ENCODE peak calls at places on chromosomes 12 and 14, in seven cellular contexts. D is Karpas-422, G is mammary epithelial cell, N is heart left ventricle, L is left ventricle myocardium inferior, S is A549, K is body of pancreas. Y is an unnamed sample.

GRCh38 chr12:131380220-131380957 is 330.5 kb upstream of the SFSWAP start:
- DNase-seq in D (no peak), G (no peak), N (no peak), L (no peak), S (no peak), K (no peak), Y (no peak)

GRCh38 chr12:29148958-29149690 is at the start of gene FAR2:
- DNase-seq in D (no peak), G (peak; percentile 52), N (peak; percentile 51), L (peak; percentile 51), S (peak; percentile 16), K (peak; percentile 18), Y (peak; percentile 43)

GRCh38 chr14:44912041-44912869 is 49.5 kb downstream of the KLHL28 start:
- DNase-seq in D (no peak), G (no peak), N (no peak), L (peak; percentile 16), S (no peak), K (no peak), Y (no peak)

GRCh38 chr12:24012528-24012927 is 63.1 kb upstream of the SOX5 start:
- DNase-seq in D (peak; percentile 46), G (no peak), N (no peak), L (no peak), S (no peak), K (no peak), Y (no peak)

GRCh38 chr12:98808243-98808895 is 163.3 kb downstream of the APAF1 start:
- DNase-seq in D (no peak), G (no peak), N (no peak), L (no peak), S (no peak), K (no peak), Y (no peak)

GRCh38 chr14:36511981-36512584 is 7.9 kb downstream of the NKX2-1 start:
- DNase-seq in D (no peak), G (no peak), N (no peak), L (no peak), S (no peak), K (no peak), Y (no peak)

GRCh38 chr12:129193263-129193871 is 340.1 kb downstream of the GLT1D1 start:
- DNase-seq in D (peak; percentile 78), G (no peak), N (no peak), L (no peak), S (peak; percentile 9), K (no peak), Y (no peak)

GRCh38 chr14:36671149-36671548 is 9.5 kb downstream of the PAX9 start:
- DNase-seq in D (no peak), G (no peak), N (no peak), L (no peak), S (no peak), K (no peak), Y (no peak)

GRCh38 chr12:108348842-108349241 is 9.7 kb upstream of the CMKLR1 start:
- DNase-seq in D (no peak), G (no peak), N (no peak), L (no peak), S (no peak), K (no peak), Y (no peak)

GRCh38 chr14:31660191-31660590 is 99.0 kb downstream of the NUBPL start:
- DNase-seq in D (peak; percentile 44), G (no peak), N (no peak), L (no peak), S (no peak), K (no peak), Y (no peak)

GRCh38 chr14:94227029-94227428 is 52.9 kb downstream of the PPP4R4 start:
- DNase-seq in D (no peak), G (peak; percentile 14), N (no peak), L (no peak), S (no peak), K (no peak), Y (no peak)

GRCh38 chr12:64610660-64611429 is 550 bp downstream of the RASSF3 start:
- DNase-seq in D (peak; percentile 91), G (peak; percentile 59), N (peak; percentile 65), L (peak; percentile 72), S (peak; percentile 49), K (peak; percentile 65), Y (peak; percentile 67)

GRCh38 chr14:56390859-56391258 is 188.7 kb upstream of the TMEM260 start:
- DNase-seq in D (peak; percentile 65), G (no peak), N (no peak), L (no peak), S (no peak), K (no peak), Y (no peak)

GRCh38 chr14:34732802-34733201 is 18.4 kb upstream of the CFL2 start:
- DNase-seq in D (peak; percentile 70), G (no peak), N (no peak), L (no peak), S (no peak), K (no peak), Y (no peak)

GRCh38 chr14:90692061-90692460 is 124.2 kb downstream of the TTC7B start:
- DNase-seq in D (no peak), G (no peak), N (no peak), L (no peak), S (no peak), K (no peak), Y (no peak)

GRCh38 chr14:68932219-68932618 is 46.9 kb downstream of the ACTN1 start:
- DNase-seq in D (no peak), G (no peak), N (no peak), L (no peak), S (no peak), K (no peak), Y (no peak)

DNA sequence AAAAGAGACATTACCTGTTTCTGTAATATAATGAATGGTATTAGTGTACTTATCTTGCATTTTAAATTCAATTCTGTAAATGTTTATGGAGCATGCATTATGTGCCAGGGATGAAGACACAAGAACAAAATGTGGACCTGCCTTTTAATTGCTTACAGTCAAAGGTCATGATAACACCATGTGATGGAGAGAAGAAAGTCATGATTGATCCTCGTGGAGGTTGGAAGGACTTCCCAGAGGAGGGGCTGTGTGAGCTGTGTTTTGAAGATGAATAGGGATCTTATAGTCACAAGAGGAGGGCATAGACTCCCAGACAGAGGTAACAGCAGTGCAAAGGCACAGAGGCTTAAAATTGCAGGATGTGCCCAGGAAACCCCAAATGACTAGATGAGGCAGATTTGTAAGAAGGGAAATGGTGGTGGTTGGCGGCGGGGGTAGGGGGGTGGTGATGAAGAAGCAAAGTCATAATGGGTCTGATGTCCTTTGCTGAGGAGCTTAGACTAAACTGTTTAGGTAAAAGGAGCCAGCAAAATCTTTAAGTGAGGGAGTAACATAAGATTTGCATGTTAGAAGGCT is 151.5 kb downstream of the PRKCH start:
- DNase-seq in D (peak; percentile 61), G (no peak), N (no peak), L (no peak), S (no peak), K (no peak), Y (no peak)
- H3K4me3 ChIP-seq in D (peak overlapping the region; percentile 66), G (no peak overlapping the region), N (no peak overlapping the region), L (no peak overlapping the region), S (no peak overlapping the region), K (no peak overlapping the region), Y (no peak overlapping the region)

DNA sequence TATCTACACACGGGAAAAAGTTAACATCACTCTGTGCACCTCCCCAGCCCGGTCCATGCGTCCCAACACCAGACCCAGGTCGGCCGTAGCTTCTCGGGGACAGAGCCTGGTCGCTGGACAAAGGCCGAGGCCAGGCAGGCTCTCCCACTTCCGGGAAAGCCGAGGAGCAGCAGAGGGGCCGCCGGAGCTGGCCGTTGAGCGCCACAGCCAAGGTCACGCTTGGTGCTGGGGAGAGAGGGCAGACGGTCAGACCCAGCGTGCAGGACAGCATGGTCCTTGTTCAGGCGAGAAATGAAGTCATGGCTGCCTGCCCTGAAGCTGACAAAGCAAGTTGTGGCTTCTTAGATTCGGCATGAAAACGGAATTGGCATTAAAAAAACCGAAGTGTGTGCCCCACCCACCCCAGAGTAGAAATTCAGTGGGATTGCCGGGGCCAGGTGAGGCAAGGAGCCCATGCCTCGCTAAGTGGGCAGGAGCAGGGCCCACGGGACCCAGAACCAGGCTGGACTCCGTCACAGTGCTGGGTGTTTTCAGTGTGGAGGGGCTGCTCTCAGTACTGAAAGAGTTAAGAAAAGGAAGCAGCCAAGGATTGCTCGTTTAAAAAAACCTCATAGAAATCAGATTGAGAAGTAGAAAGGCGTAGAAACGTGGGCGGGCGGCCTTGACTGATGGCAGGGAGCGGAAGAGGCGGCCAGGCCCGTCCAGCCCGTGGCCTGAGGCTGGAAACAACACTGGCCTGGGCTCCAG is 4.3 kb downstream of the ARL6IP4 start:
- DNase-seq in D (no peak), G (no peak), N (peak; percentile 52), L (peak; percentile 54), S (no peak), K (peak; percentile 49), Y (no peak)
- H3K4me1 ChIP-seq in D (peaks cover 16% of the 10 kb centered on the region), G (peaks cover 26% of the 10 kb centered on the region), N (peaks cover 10% of the 10 kb centered on the region), L (peaks cover 59% of the 10 kb centered on the region), S (peaks cover 11% of the 10 kb centered on the region), K (peaks cover 50% of the 10 kb centered on the region), Y (peaks cover 27% of the 10 kb centered on the region)

DNA sequence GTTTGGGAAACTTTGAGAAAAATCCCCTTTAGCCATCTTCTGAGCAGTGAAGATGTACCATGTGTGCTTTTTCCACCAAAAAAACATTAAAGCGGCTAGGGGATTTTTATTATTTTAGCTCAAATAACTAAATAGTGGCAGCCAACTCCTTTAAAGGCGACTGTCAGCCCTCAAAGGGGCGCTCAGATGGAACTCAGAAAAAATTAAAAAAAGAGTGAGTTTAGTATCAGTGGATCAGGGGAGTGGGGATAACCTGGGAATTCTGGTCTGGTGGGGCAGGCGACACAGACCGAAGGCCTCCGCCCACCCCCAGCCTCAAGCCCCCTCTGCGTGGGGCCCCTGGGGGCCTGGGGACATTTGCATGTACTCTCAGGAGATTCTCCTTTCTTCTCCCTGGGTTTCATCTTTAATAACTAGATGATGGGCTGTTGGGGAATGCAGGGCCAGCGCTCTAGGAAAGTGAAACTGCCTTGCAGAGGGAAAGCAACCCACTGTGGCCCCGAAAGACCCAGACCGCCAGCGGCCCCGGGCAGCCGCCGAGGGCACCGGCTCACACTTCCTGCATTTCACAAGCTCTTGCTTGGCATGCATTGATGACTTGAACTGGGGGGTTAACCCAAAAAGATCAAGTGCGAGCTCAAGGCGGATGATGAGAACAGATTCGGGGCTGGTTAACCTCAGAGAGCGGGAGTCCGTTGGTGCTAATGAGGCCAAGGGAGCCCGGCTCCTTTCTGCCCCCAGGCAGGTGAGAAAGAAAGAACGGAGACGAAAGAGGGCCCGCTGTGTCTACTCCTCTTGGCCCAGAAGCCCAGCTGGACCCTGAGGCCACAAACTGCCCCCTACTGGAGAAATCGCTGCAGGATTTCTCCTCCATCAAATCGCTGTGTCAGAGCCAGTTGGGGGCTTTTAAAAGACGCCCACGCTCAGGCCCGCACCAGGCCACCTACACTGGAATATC is 7.3 kb upstream of the BATF start:
- DNase-seq in D (peak; percentile 64), G (peak; percentile 12), N (no peak), L (peak; percentile 26), S (no peak), K (no peak), Y (no peak)
- H3K4me3 ChIP-seq in D (peak overlapping the region; percentile 40), G (peak overlapping the region; percentile 10), N (peak overlapping the region; percentile 49), L (peak overlapping the region; percentile 48), S (no peak overlapping the region), K (no peak overlapping the region), Y (peak overlapping the region; percentile 9)

DNA sequence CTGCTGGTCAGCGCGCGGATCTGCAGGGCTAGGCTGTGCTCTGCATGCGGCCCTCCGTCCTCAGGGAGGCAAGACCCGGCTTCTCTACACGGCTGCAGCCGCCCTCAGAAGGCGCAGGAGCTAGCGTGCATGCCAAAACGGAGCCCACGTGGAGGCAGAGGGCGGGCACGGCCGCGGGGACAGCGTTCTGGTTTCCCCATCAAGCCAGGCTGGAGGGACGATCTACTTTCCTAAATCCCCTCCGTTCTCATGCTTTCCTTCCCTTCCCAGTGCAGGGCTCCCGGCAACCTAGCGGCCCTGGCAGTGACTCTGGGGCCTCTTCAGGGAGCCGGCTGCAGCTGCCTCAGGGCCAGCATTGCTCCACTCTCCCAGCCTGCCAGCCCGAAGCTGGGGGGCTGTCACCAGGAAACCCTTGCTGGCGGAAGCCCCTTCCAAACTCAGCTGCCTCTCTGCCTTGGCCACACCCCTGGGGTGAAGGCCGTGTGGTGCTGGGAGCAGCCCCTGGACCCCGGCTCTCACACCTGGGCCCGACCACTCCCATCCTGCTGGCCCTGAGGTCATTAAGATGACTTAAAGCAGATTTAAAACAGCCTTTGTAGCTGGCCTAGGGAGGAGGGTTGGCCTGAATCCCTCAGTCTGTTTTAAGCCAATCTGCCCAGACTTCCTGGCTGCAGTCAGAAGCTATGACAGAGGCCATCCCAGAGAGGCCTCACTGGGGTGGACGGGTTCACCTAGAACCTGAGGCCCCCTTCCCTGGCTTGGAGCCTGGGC is 9.2 kb upstream of the GOLGA3 start:
- DNase-seq in D (no peak), G (no peak), N (no peak), L (peak; percentile 26), S (no peak), K (no peak), Y (no peak)
- H3K4me1 ChIP-seq in D (no peaks in the 10 kb centered on the region), G (no peaks in the 10 kb centered on the region), N (no peaks in the 10 kb centered on the region), L (no peaks in the 10 kb centered on the region), S (no peaks in the 10 kb centered on the region), K (no peaks in the 10 kb centered on the region), Y (no peaks in the 10 kb centered on the region)